ENCODE peak calls at places on chromosomes 12 and 14, in six cellular contexts. One of them, this sample, is unnamed.

GRCh38 chr12:26278266-26278665 is 82.9 kb downstream of the SSPN start:
- DNase-seq in HCT116: no peak
- DNase-seq in neural progenitor cell: no peak
- DNase-seq in GM23248: no peak
- DNase-seq in PC-3: no peak
- DNase-seq in SK-N-SH: no peak
- DNase-seq in this sample: no peak

GRCh38 chr12:20260864-20261263 is 107.5 kb upstream of the PDE3A start:
- DNase-seq in HCT116: no peak
- DNase-seq in neural progenitor cell: no peak
- DNase-seq in GM23248: no peak
- DNase-seq in PC-3: no peak
- DNase-seq in SK-N-SH: no peak
- DNase-seq in this sample: no peak

GRCh38 chr12:121711925-121712461 is 559 bp upstream of the TMEM120B start:
- DNase-seq in HCT116: no peak
- DNase-seq in neural progenitor cell: peak
- DNase-seq in GM23248: peak
- DNase-seq in PC-3: peak
- DNase-seq in SK-N-SH: no peak
- DNase-seq in this sample: no peak

GRCh38 chr12:64193045-64193444 is 29.1 kb downstream of the KICS2 start:
- DNase-seq in HCT116: no peak
- DNase-seq in neural progenitor cell: no peak
- DNase-seq in GM23248: no peak
- DNase-seq in PC-3: no peak
- DNase-seq in SK-N-SH: no peak
- DNase-seq in this sample: no peak

GRCh38 chr14:78359581-78359980 is 189.4 kb downstream of the NRXN3 start:
- DNase-seq in HCT116: no peak
- DNase-seq in neural progenitor cell: no peak
- DNase-seq in GM23248: no peak
- DNase-seq in PC-3: no peak
- DNase-seq in SK-N-SH: no peak
- DNase-seq in this sample: no peak

GRCh38 chr12:53004582-53004981 is 1.7 kb upstream of the EIF4B start:
- DNase-seq in HCT116: no peak
- DNase-seq in neural progenitor cell: peak
- DNase-seq in GM23248: peak
- DNase-seq in PC-3: no peak
- DNase-seq in SK-N-SH: no peak
- DNase-seq in this sample: no peak

GRCh38 chr14:85531141-85531593 is 1.2 kb downstream of the FLRT2 start:
- DNase-seq in HCT116: no peak
- DNase-seq in neural progenitor cell: peak
- DNase-seq in GM23248: peak
- DNase-seq in PC-3: no peak
- DNase-seq in SK-N-SH: peak
- DNase-seq in this sample: no peak

GRCh38 chr14:73476451-73476905 is 14.3 kb upstream of the RIOX1 start:
- DNase-seq in HCT116: no peak
- DNase-seq in neural progenitor cell: no peak
- DNase-seq in GM23248: no peak
- DNase-seq in PC-3: no peak
- DNase-seq in SK-N-SH: no peak
- DNase-seq in this sample: no peak

GRCh38 chr14:45819107-45819506 is 566.1 kb upstream of the MIS18BP1 start:
- DNase-seq in HCT116: no peak
- DNase-seq in neural progenitor cell: no peak
- DNase-seq in GM23248: no peak
- DNase-seq in PC-3: peak
- DNase-seq in SK-N-SH: no peak
- DNase-seq in this sample: no peak

GRCh38 chr14:105204931-105205717 is 24.0 kb upstream of the NUDT14 start:
- DNase-seq in HCT116: no peak
- DNase-seq in neural progenitor cell: no peak
- DNase-seq in GM23248: no peak
- DNase-seq in PC-3: no peak
- DNase-seq in SK-N-SH: no peak
- DNase-seq in this sample: no peak

GRCh38 chr12:11650697-11651281 is 1.3 kb downstream of the ETV6 start:
- DNase-seq in HCT116: no peak
- DNase-seq in neural progenitor cell: peak
- DNase-seq in GM23248: peak
- DNase-seq in PC-3: peak
- DNase-seq in SK-N-SH: peak
- DNase-seq in this sample: peak

GRCh38 chr12:93536766-93537515 is 35.5 kb upstream of the SOCS2 start:
- DNase-seq in HCT116: no peak
- DNase-seq in neural progenitor cell: no peak
- DNase-seq in GM23248: peak
- DNase-seq in PC-3: no peak
- DNase-seq in SK-N-SH: peak
- DNase-seq in this sample: peak

GRCh38 chr14:24852312-24853060 is 197.5 kb downstream of the STXBP6 start:
- DNase-seq in HCT116: no peak
- DNase-seq in neural progenitor cell: peak
- DNase-seq in GM23248: no peak
- DNase-seq in PC-3: no peak
- DNase-seq in SK-N-SH: no peak
- DNase-seq in this sample: no peak

GRCh38 chr12:97275261-97276197 is 187.1 kb upstream of the RMST start:
- DNase-seq in HCT116: no peak
- DNase-seq in neural progenitor cell: peak
- DNase-seq in GM23248: no peak
- DNase-seq in PC-3: no peak
- DNase-seq in SK-N-SH: no peak
- DNase-seq in this sample: no peak

GRCh38 chr14:90739318-90740077 is 76.7 kb downstream of the TTC7B start:
- DNase-seq in HCT116: no peak
- DNase-seq in neural progenitor cell: no peak
- DNase-seq in GM23248: peak
- DNase-seq in PC-3: no peak
- DNase-seq in SK-N-SH: peak
- DNase-seq in this sample: no peak

GRCh38 chr14:33073023-33073422 is 134.3 kb downstream of the NPAS3 start:
- DNase-seq in HCT116: no peak
- DNase-seq in neural progenitor cell: no peak
- DNase-seq in GM23248: no peak
- DNase-seq in PC-3: peak
- DNase-seq in SK-N-SH: no peak
- DNase-seq in this sample: no peak

GRCh38 chr12:52788876-52789636 is 6.9 kb downstream of the KRT3 start:
- DNase-seq in HCT116: no peak
- DNase-seq in neural progenitor cell: no peak
- DNase-seq in GM23248: no peak
- DNase-seq in PC-3: no peak
- DNase-seq in SK-N-SH: no peak
- DNase-seq in this sample: no peak

GRCh38 chr12:50276912-50277671 is 6.2 kb downstream of the LIMA1 start:
- DNase-seq in HCT116: no peak
- DNase-seq in neural progenitor cell: no peak
- DNase-seq in GM23248: peak
- DNase-seq in PC-3: peak
- DNase-seq in SK-N-SH: peak
- DNase-seq in this sample: no peak

GRCh38 chr12:76820888-76821482 is 57.1 kb downstream of the ZDHHC17 start:
- DNase-seq in HCT116: peak
- DNase-seq in neural progenitor cell: peak
- DNase-seq in GM23248: peak
- DNase-seq in PC-3: peak
- DNase-seq in SK-N-SH: peak
- DNase-seq in this sample: no peak

GRCh38 chr12:4505381-4505986 is 33.2 kb upstream of the RAD51AP1 start:
- DNase-seq in HCT116: no peak
- DNase-seq in neural progenitor cell: no peak
- DNase-seq in GM23248: peak
- DNase-seq in PC-3: no peak
- DNase-seq in SK-N-SH: no peak
- DNase-seq in this sample: peak

GRCh38 chr12:57783466-57783801 is 847 bp downstream of the TSFM start:
- DNase-seq in HCT116: no peak
- DNase-seq in neural progenitor cell: no peak
- DNase-seq in GM23248: no peak
- DNase-seq in PC-3: no peak
- DNase-seq in SK-N-SH: no peak
- DNase-seq in this sample: no peak

GRCh38 chr14:50351016-50351415 is 38.9 kb downstream of the DMAC2L start:
- DNase-seq in HCT116: no peak
- DNase-seq in neural progenitor cell: no peak
- DNase-seq in GM23248: peak
- DNase-seq in PC-3: no peak
- DNase-seq in SK-N-SH: no peak
- DNase-seq in this sample: no peak

GRCh38 chr12:109580272-109580671 is 6.7 kb downstream of the MVK start:
- DNase-seq in HCT116: no peak
- DNase-seq in neural progenitor cell: peak
- DNase-seq in GM23248: no peak
- DNase-seq in PC-3: no peak
- DNase-seq in SK-N-SH: no peak
- DNase-seq in this sample: no peak

GRCh38 chr14:69531135-69531534 is 43.5 kb downstream of the CCDC177 start:
- DNase-seq in HCT116: no peak
- DNase-seq in neural progenitor cell: no peak
- DNase-seq in GM23248: no peak
- DNase-seq in PC-3: no peak
- DNase-seq in SK-N-SH: no peak
- DNase-seq in this sample: no peak

GRCh38 chr12:76881152-76881551 is 2.3 kb upstream of the CSRP2 start:
- DNase-seq in HCT116: no peak
- DNase-seq in neural progenitor cell: no peak
- DNase-seq in GM23248: no peak
- DNase-seq in PC-3: no peak
- DNase-seq in SK-N-SH: no peak
- DNase-seq in this sample: no peak

GRCh38 chr14:20631023-20631820 is 10.3 kb downstream of the OR6S1 start:
- DNase-seq in HCT116: no peak
- DNase-seq in neural progenitor cell: peak
- DNase-seq in GM23248: peak
- DNase-seq in PC-3: peak
- DNase-seq in SK-N-SH: no peak
- DNase-seq in this sample: peak

GRCh38 chr14:78486081-78486480 is 315.9 kb downstream of the NRXN3 start:
- DNase-seq in HCT116: no peak
- DNase-seq in neural progenitor cell: no peak
- DNase-seq in GM23248: no peak
- DNase-seq in PC-3: no peak
- DNase-seq in SK-N-SH: no peak
- DNase-seq in this sample: no peak

GRCh38 chr12:104171785-104172563 is 34.0 kb upstream of the NFYB start:
- DNase-seq in HCT116: no peak
- DNase-seq in neural progenitor cell: no peak
- DNase-seq in GM23248: no peak
- DNase-seq in PC-3: no peak
- DNase-seq in SK-N-SH: peak
- DNase-seq in this sample: no peak

GRCh38 chr12:16121953-16122352 is 155.5 kb downstream of the SLC15A5 start:
- DNase-seq in HCT116: no peak
- DNase-seq in neural progenitor cell: peak
- DNase-seq in GM23248: no peak
- DNase-seq in PC-3: no peak
- DNase-seq in SK-N-SH: no peak
- DNase-seq in this sample: no peak

GRCh38 chr12:24730461-24730896 is 218.4 kb downstream of the BCAT1 start:
- DNase-seq in HCT116: no peak
- DNase-seq in neural progenitor cell: no peak
- DNase-seq in GM23248: no peak
- DNase-seq in PC-3: no peak
- DNase-seq in SK-N-SH: no peak
- DNase-seq in this sample: no peak
- TF ChIP-seq EZH2phosphoT487 in HCT116: no peak
- TF ChIP-seq EZH2phosphoT487 in neural progenitor cell: no peak
- TF ChIP-seq EZH2phosphoT487 in GM23248: no peak
- TF ChIP-seq EZH2phosphoT487 in PC-3: no peak
- TF ChIP-seq EZH2phosphoT487 in SK-N-SH: no peak
- TF ChIP-seq EZH2phosphoT487 in this sample: no peak

GRCh38 chr14:56855891-56856461 is 45.7 kb upstream of the OTX2 start:
- DNase-seq in HCT116: no peak
- DNase-seq in neural progenitor cell: peak
- DNase-seq in GM23248: no peak
- DNase-seq in PC-3: no peak
- DNase-seq in SK-N-SH: no peak
- DNase-seq in this sample: no peak
- H3K9ac ChIP-seq in HCT116: no peak
- H3K9ac ChIP-seq in neural progenitor cell: no peak
- H3K9ac ChIP-seq in GM23248: no peak
- H3K9ac ChIP-seq in PC-3: no peak
- H3K9ac ChIP-seq in SK-N-SH: no peak
- H3K9ac ChIP-seq in this sample: no peak

DNA sequence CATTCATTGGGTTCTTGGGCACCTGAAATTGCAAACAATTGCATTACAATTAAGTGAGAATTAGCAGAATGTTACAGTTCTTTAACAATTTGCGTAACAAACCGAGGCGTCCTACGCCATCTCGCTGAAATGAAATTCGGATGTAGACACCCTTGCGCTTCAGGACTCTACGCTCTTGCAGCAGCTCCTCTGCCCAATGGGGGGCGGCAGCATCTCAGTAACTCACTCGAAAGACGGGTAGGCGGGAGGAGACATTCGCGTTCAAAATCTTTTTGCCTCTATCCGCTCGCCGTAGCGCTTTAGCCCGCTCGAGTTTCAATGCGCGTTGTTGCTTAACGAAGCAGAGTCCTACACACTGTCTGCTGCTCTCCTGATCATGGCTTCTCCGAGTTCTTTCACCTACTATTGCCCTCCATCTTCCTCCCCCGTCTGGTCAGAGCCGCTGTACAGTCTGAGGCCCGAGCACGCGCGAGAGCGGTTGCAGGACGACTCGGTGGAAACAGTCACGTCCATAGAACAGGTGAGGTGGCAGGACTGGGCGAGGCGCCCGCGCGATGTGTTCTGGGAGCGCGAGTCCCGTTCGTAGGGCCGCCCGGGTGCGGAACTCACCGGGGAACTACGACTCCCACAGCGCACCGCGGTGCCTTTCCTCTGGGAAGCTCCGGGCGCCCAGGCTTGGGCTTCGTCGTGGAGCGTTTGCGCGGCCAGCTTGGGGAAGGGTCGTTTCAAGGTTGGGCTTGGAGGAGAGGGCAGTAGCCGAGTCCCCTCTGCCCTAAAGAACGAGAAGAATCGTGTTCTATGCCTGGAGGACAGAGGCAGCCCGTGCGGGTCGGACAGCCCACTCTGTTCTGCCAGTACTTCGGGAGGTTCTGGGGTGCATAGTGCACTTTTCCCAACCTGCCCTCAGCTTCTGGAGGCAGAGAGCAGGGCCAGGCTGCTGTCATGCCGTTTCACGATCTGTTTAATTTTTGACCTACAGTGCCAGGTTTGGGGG is at the start of gene FNTB:
- DNase-seq in HCT116: peak
- DNase-seq in neural progenitor cell: peak
- DNase-seq in GM23248: peak
- DNase-seq in PC-3: peak
- DNase-seq in SK-N-SH: peak
- DNase-seq in this sample: peak
- TF ChIP-seq EZH2phosphoT487 in HCT116: no peak
- TF ChIP-seq EZH2phosphoT487 in neural progenitor cell: no peak
- TF ChIP-seq EZH2phosphoT487 in GM23248: no peak
- TF ChIP-seq EZH2phosphoT487 in PC-3: no peak
- TF ChIP-seq EZH2phosphoT487 in SK-N-SH: no peak
- TF ChIP-seq EZH2phosphoT487 in this sample: no peak

GRCh38 chr12:122835693-122836026 is 403 bp downstream of the HIP1R start:
- DNase-seq in HCT116: no peak
- DNase-seq in neural progenitor cell: no peak
- DNase-seq in GM23248: no peak
- DNase-seq in PC-3: peak
- DNase-seq in SK-N-SH: peak
- DNase-seq in this sample: peak
- H3K9ac ChIP-seq in HCT116: peak
- H3K9ac ChIP-seq in neural progenitor cell: no peak
- H3K9ac ChIP-seq in GM23248: peak
- H3K9ac ChIP-seq in PC-3: peak
- H3K9ac ChIP-seq in SK-N-SH: peak
- H3K9ac ChIP-seq in this sample: peak

This sample was measured in MM.1S.